ENCODE peak calls at places on chromosomes 4 and X, in seven cellular contexts. I, C, Y, E, Q, V and X are unnamed samples.

GRCh38 chr4:41141910-41142309 is 72.4 kb downstream of the APBB2 start:
- DNase-seq in Y (no peak), I (peak; percentile 89), Q (no peak), E (no peak), C (no peak), V (no peak), X (no peak)

GRCh38 chr4:25810016-25810415 is 52.8 kb downstream of the SEL1L3 start:
- DNase-seq in I (no peak), V (peak; percentile 35), E (no peak), Y (no peak), Q (no peak), C (no peak), X (no peak)

GRCh38 chr4:3407171-3407771 is 34.5 kb upstream of the HGFAC start:
- DNase-seq in C (no peak), Y (no peak), E (no peak), V (no peak), I (no peak), Q (no peak), X (no peak)

GRCh38 chr4:25367004-25367621 is 9.9 kb upstream of the ANAPC4 start:
- DNase-seq in C (no peak), V (peak; percentile 56), E (no peak), I (peak; percentile 72), Q (no peak), Y (peak; percentile 47), X (no peak)

GRCh38 chr4:74578329-74578728 is 133.4 kb downstream of the AREG start:
- DNase-seq in C (no peak), Q (no peak), Y (no peak), E (no peak), V (no peak), I (no peak), X (no peak)

GRCh38 chrX:53184836-53185235 is 40.2 kb downstream of the KDM5C start:
- DNase-seq in C (no peak), I (peak; percentile 27), Y (no peak), V (no peak), Q (no peak), E (no peak), X (peak; percentile 32)

GRCh38 chr4:124711469-124712416 is 789 bp downstream of the ANKRD50 start:
- DNase-seq in Q (peak; percentile 21), E (peak; percentile 25), V (peak; percentile 70), I (peak; percentile 81), Y (peak; percentile 52), C (no peak), X (peak; percentile 35)

GRCh38 chrX:118773782-118774181 is 46.4 kb downstream of the IL13RA1 start:
- DNase-seq in Y (no peak), I (no peak), V (peak; percentile 7), Q (no peak), C (no peak), E (no peak), X (no peak)

GRCh38 chr4:165709973-165710526 is 163.0 kb upstream of the TLL1 start:
- DNase-seq in Q (no peak), Y (no peak), I (no peak), C (no peak), E (no peak), V (no peak), X (no peak)

GRCh38 chrX:68696267-68696666 is 48.8 kb downstream of the STARD8 start:
- DNase-seq in Q (no peak), C (no peak), I (no peak), V (no peak), E (no peak), Y (no peak), X (no peak)

GRCh38 chrX:24259544-24260240 is 54.2 kb downstream of the SUPT20HL2 start:
- DNase-seq in Q (no peak), Y (peak; percentile 33), V (peak; percentile 62), I (peak; percentile 81), E (no peak), C (no peak), X (no peak)